ENCODE peak calls at places on chromosomes 5 and 9, in six cellular contexts. K, Q, Y, D, L and E are unnamed samples.

GRCh38 chr9:78262655-78263054 is 26.8 kb downstream of the CEP78 start:
- DNase-seq in D (no peak), K (no peak), L (no peak), Y (no peak), Q (no peak), E (no peak)

GRCh38 chr5:84378420-84378819 is 6.3 kb downstream of the EDIL3 start:
- DNase-seq in Q (no peak), K (no peak), L (no peak), Y (no peak), D (no peak), E (no peak)

GRCh38 chr9:35712762-35713400 is 19.1 kb downstream of the TLN1 start:
- DNase-seq in K (no peak), D (no peak), Y (no peak), L (peak; percentile 68), Q (no peak), E (peak; percentile 61)

GRCh38 chr9:117080996-117081395 is 333.9 kb downstream of the ASTN2 start:
- DNase-seq in Y (no peak), D (no peak), K (peak; percentile 25), L (no peak), Q (no peak), E (peak; percentile 36)

GRCh38 chr9:16371306-16371705 is 499.2 kb downstream of the BNC2 start:
- DNase-seq in Q (no peak), K (no peak), L (no peak), D (no peak), Y (no peak), E (no peak)

GRCh38 chr9:133114451-133114885 is 6.6 kb downstream of the RALGDS start:
- DNase-seq in L (no peak), Q (no peak), Y (no peak), K (peak; percentile 85), D (no peak), E (peak; percentile 56)

GRCh38 chr9:123929177-123929869 is 603 bp downstream of the DENND1A start:
- DNase-seq in Q (no peak), K (no peak), Y (peak; percentile 84), D (no peak), L (peak; percentile 56), E (peak; percentile 73)

GRCh38 chr9:34197756-34198711 is 19.2 kb downstream of the UBAP1 start:
- DNase-seq in D (no peak), Y (no peak), K (no peak), L (peak; percentile 89), Q (no peak), E (peak; percentile 74)

GRCh38 chr9:5871785-5872184 is 18.9 kb upstream of the MLANA start:
- DNase-seq in D (no peak), Y (no peak), Q (no peak), K (no peak), L (no peak), E (no peak)

GRCh38 chr9:78806492-78807160 is 509.7 kb downstream of the PSAT1 start:
- DNase-seq in L (no peak), Q (no peak), D (no peak), K (no peak), Y (no peak), E (no peak)

GRCh38 chr5:139185589-139185988 is 12.6 kb downstream of the SIL1 start:
- DNase-seq in Q (no peak), K (no peak), Y (no peak), D (no peak), L (no peak), E (no peak)
- H3K4me3 ChIP-seq in Q (no peak overlapping the region), K (no peak overlapping the region), Y (no peak overlapping the region), D (no peak overlapping the region), L (no peak overlapping the region), E (no peak overlapping the region)

GRCh38 chr9:101028346-101029299 is at the start of gene PLPPR1:
- DNase-seq in Q (peak; percentile 10), Y (no peak), K (peak; percentile 78), L (peak; percentile 92), D (no peak), E (peak; percentile 91)
- H3K27me3 ChIP-seq in Q (peaks cover 45% of the 10 kb centered on the region), Y (no peaks in the 10 kb centered on the region), K (peaks cover 34% of the 10 kb centered on the region), L (peaks cover 78% of the 10 kb centered on the region), D (no peaks in the 10 kb centered on the region), E (peaks cover 50% of the 10 kb centered on the region)

DNA sequence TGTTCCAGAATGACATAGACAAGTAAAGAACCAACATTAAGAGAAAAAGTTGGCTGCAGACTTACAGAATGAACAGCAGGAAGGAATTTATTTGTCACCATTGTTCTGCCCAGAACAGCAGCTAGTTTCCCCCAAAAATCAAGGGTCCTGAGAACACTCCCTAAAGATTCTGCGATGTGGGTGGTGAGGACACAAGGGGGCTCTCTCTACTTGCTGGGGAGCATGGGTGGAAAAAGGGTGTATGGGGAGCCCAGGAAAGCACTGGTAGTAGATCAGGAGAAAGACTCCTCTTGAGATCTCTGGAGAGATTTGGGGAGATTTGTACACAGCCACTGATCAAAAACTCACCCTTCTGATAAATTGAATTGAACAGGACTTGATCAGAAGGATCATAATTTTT is 316.5 kb downstream of the KCTD16 start:
- DNase-seq in D (no peak), K (no peak), L (peak; percentile 75), Y (no peak), Q (no peak), E (peak; percentile 4)
- H3K36me3 ChIP-seq in D (no peaks in the 10 kb centered on the region), K (no peaks in the 10 kb centered on the region), L (no peaks in the 10 kb centered on the region), Y (no peaks in the 10 kb centered on the region), Q (no peaks in the 10 kb centered on the region), E (no peaks in the 10 kb centered on the region)

GRCh38 chr5:134374234-134374633 is 2.9 kb downstream of the UBE2B start:
- DNase-seq in L (no peak), D (no peak), Q (no peak), K (no peak), Y (no peak), E (no peak)
- H3K4me3 ChIP-seq in L (no peak overlapping the region), D (no peak overlapping the region), Q (no peak overlapping the region), K (no peak overlapping the region), Y (peak overlapping the region; percentile 1), E (no peak overlapping the region)

GRCh38 chr5:146967646-146968045 is 89.1 kb upstream of the PPP2R2B start:
- DNase-seq in Y (no peak), K (no peak), Q (no peak), L (no peak), D (no peak), E (no peak)
- H3K27me3 ChIP-seq in Y (no peaks in the 10 kb centered on the region), K (no peaks in the 10 kb centered on the region), Q (no peaks in the 10 kb centered on the region), L (no peaks in the 10 kb centered on the region), D (no peaks in the 10 kb centered on the region), E (no peaks in the 10 kb centered on the region)

GRCh38 chr5:87400305-87400899 is 12.3 kb downstream of the CCNH start:
- DNase-seq in Y (no peak), L (no peak), Q (no peak), K (peak; percentile 35), D (no peak), E (no peak)
- H3K36me3 ChIP-seq in Y (peaks cover 78% of the 10 kb centered on the region), L (peaks cover 95% of the 10 kb centered on the region), Q (peaks cover 90% of the 10 kb centered on the region), K (peaks cover 89% of the 10 kb centered on the region), D (peaks cover 40% of the 10 kb centered on the region), E (peaks cover 23% of the 10 kb centered on the region)

GRCh38 chr5:93585054-93585751 is 2.2 kb downstream of the NR2F1 start:
- DNase-seq in Y (no peak), Q (peak; percentile 64), L (peak; percentile 78), D (no peak), K (peak; percentile 77), E (peak; percentile 88)
- H3K4me3 ChIP-seq in Y (peak overlapping the region; percentile 59), Q (peak overlapping the region; percentile 81), L (peak overlapping the region; percentile 64), D (no peak overlapping the region), K (peak overlapping the region; percentile 86), E (peak overlapping the region; percentile 25)